ENCODE peak calls at places on chromosomes 4 and X, in nine cellular contexts. L, J, H, U, I, A, K, Q and P are unnamed samples.
A peak's percentile ranks its signal among the peaks of the same experiment; 100 is the strongest.

GRCh38 chr4:64824591-64824990 is 415.3 kb upstream of the TECRL start:
- DNase-seq in I (no peak), J (no peak), L (no peak), H (no peak), A (no peak), K (no peak), Q (no peak), U (no peak), P (no peak)

GRCh38 chr4:1593038-1593417 is 91.1 kb downstream of the FAM53A start:
- DNase-seq in K (peak; percentile 37), Q (no peak), H (no peak), U (no peak), I (no peak), J (no peak), A (no peak), L (no peak), P (peak; percentile 85)

GRCh38 chr4:182169987-182170386 is 73.2 kb upstream of the TENM3 start:
- DNase-seq in A (no peak), K (no peak), J (no peak), Q (no peak), U (no peak), H (no peak), L (no peak), I (no peak), P (no peak)

GRCh38 chr4:38119663-38120374 is 159.6 kb downstream of the PTTG2 start:
- DNase-seq in Q (peak; percentile 83), U (no peak), I (no peak), H (no peak), L (peak; percentile 76), J (peak; percentile 89), A (peak; percentile 83), K (no peak), P (no peak)

GRCh38 chr4:173490817-173491518 is 39.1 kb downstream of the HAND2 start:
- DNase-seq in Q (peak; percentile 17), L (peak; percentile 39), U (peak; percentile 89), H (no peak), I (no peak), J (no peak), A (peak; percentile 86), K (no peak), P (no peak)

GRCh38 chr4:24778427-24779225 is 16.7 kb upstream of the SOD3 start:
- DNase-seq in Q (peak; percentile 48), L (no peak), U (peak; percentile 92), H (no peak), A (peak; percentile 99), I (no peak), K (no peak), J (no peak), P (no peak)

GRCh38 chr4:152106781-152107321 is 346.0 kb upstream of the GATB start:
- DNase-seq in I (no peak), K (no peak), Q (no peak), H (no peak), A (peak; percentile 81), J (no peak), U (peak; percentile 86), L (peak; percentile 85), P (no peak)

GRCh38 chr4:175071123-175071522 is 153.0 kb downstream of the ADAM29 start:
- DNase-seq in A (no peak), L (peak; percentile 5), K (no peak), I (no peak), Q (no peak), H (no peak), U (no peak), J (no peak), P (no peak)

GRCh38 chr4:41796545-41797210 is 48.2 kb upstream of the PHOX2B start:
- DNase-seq in I (peak; percentile 79), J (no peak), L (no peak), K (no peak), U (no peak), Q (no peak), A (no peak), H (no peak), P (no peak)

GRCh38 chr4:173530326-173531062 is 465 bp upstream of the HAND2 start:
- DNase-seq in H (no peak), K (no peak), U (no peak), J (no peak), Q (no peak), L (no peak), I (no peak), A (peak; percentile 17), P (no peak)

GRCh38 chr4:15899511-15899910 is 39.0 kb downstream of the FGFBP1 start:
- DNase-seq in K (no peak), A (no peak), U (no peak), Q (no peak), H (no peak), J (no peak), L (no peak), I (no peak), P (no peak)

GRCh38 chrX:3788494-3789233 is 75.2 kb upstream of the PRKX start:
- DNase-seq in Q (no peak), U (no peak), L (no peak), K (no peak), A (no peak), J (no peak), I (peak; percentile 58), H (no peak), P (no peak)

GRCh38 chr4:120874792-120875774 is 47.4 kb downstream of the PRDM5 start:
- DNase-seq in I (peak; percentile 30), L (no peak), U (no peak), K (no peak), J (no peak), A (peak; percentile 23), Q (no peak), H (no peak), P (no peak)

GRCh38 chrX:51148848-51149247 is 183.8 kb upstream of the NUDT10 start:
- DNase-seq in A (peak; percentile 8), H (no peak), I (peak; percentile 60), J (no peak), K (no peak), Q (peak; percentile 12), U (no peak), L (peak; percentile 27), P (no peak)

GRCh38 chr4:108716340-108716739 is 46.5 kb downstream of the ETNPPL start:
- DNase-seq in I (no peak), L (no peak), H (no peak), Q (no peak), U (no peak), K (no peak), J (no peak), A (no peak), P (no peak)
- TF ChIP-seq CTCF in I (no peak), L (no peak), H (no peak), Q (no peak), U (no peak), K (no peak), J (no peak), A (no peak), P (no peak)

DNA sequence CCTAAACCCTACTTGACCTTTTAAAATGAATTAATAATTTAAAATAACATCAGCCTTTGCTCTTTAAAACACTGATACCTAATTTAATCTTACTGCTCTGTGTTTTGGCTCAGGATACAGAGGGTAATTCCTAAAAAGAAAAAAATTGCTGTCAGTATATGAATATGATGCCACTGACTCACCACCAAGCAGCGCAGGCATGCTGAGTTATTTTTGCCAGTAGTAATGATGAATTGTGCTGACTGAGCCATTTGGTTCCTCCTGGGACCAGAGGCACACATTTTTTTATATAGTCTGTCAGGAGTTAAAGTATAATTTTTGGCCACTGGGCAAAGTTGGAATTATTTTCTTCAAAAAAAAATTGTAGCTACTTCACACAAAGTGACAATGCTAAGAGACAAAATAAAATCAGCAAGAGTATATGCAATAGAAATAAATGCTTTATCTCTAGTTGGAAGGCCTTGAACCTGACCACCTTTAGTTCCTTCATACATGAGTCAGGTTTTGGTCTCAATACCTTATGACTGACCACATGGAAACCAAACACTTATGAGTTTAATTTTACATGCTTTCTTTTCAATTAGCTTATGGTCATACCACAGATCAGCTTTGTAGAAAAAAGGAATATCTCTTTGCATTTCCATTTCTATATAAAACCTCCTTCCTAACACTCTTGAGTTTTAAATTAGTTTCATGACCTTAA is 115.1 kb downstream of the PPP3CA start:
- DNase-seq in I (no peak), J (no peak), Q (peak; percentile 86), A (peak; percentile 82), U (no peak), H (no peak), K (no peak), L (peak; percentile 67), P (no peak)
- TF ChIP-seq CTCF in I (no peak), J (no peak), Q (no peak), A (no peak), U (no peak), H (no peak), K (no peak), L (no peak), P (peak; percentile 43)

DNA sequence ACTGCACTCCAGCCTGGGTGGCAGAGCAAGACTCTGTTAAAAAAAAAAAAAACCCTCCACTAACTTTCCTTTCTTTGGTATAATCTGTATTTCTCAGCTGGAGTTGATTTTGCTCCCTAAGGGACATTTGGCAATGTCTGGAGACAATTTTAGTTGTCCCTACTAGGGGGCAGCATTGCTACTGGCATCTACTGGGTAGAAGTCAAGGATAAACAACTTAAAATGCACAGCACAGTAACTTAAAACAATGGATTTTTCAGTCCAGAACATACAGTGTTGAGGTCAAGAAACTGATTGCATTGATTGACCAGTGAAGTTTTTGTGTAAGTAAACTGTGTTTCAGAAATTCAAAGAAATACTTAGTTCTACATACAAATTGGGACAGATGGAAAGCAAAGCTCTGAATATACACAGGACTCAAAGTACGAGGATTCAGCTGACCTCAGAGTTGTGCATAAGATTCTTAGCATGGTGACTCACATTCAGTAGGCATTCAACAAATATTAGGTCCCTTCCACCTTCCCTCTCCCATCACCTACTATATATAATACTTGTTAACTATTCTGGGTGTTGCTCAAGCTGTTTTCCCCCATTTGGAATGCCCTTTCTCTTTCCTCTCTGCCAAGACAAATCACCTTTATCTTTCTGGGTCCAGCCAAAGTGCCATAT is 8.8 kb downstream of the DDX53 start:
- DNase-seq in K (no peak), U (no peak), I (no peak), J (no peak), A (peak; percentile 27), H (no peak), L (peak; percentile 62), Q (no peak), P (no peak)
- TF ChIP-seq CTCF in K (peak; percentile 36), U (peak; percentile 5), I (peak; percentile 81), J (peak; percentile 61), A (peak; percentile 39), H (no peak), L (peak; percentile 73), Q (peak; percentile 33), P (peak; percentile 77)

GRCh38 chrX:13266641-13267420 is 53.0 kb downstream of the ATXN3L start:
- DNase-seq in A (peak; percentile 78), U (no peak), K (no peak), J (no peak), H (no peak), I (no peak), L (peak; percentile 21), Q (peak; percentile 78), P (no peak)

GRCh38 chrX:13272426-13272825 is 47.4 kb downstream of the ATXN3L start:
- DNase-seq in A (no peak), J (no peak), K (no peak), U (no peak), Q (no peak), I (no peak), H (no peak), L (no peak), P (no peak)

GRCh38 chrX:13270360-13270759 is 49.5 kb downstream of the ATXN3L start:
- DNase-seq in I (no peak), H (no peak), K (no peak), U (no peak), L (peak; percentile 55), A (no peak), J (peak; percentile 71), Q (peak; percentile 78), P (no peak)

GRCh38 chrX:13265549-13266132 is 54.2 kb downstream of the ATXN3L start:
- DNase-seq in U (no peak), L (no peak), A (no peak), H (no peak), I (no peak), Q (no peak), K (no peak), J (no peak), P (no peak)

GRCh38 chrX:13268874-13269273 is 51.0 kb downstream of the ATXN3L start:
- DNase-seq in L (no peak), U (no peak), I (no peak), H (no peak), J (no peak), Q (no peak), A (no peak), K (no peak), P (no peak)
- TF ChIP-seq CTCF in L (no peak), U (no peak), I (no peak), H (no peak), J (no peak), Q (no peak), A (no peak), K (no peak), P (no peak)